ENCODE peak calls at places on chromosome X, in nine cellular contexts. One of them, this sample, is unnamed.

GRCh38 chrX:96619588-96619987 is 65.1 kb upstream of the DIAPH2 start:
- DNase-seq in body of pancreas: no peak
- DNase-seq in H54: no peak
- DNase-seq in transverse colon: no peak
- DNase-seq in uterus: no peak
- DNase-seq in lower leg skin: no peak
- DNase-seq in ovary: no peak
- DNase-seq in right lobe of liver: no peak
- DNase-seq in sigmoid colon: no peak
- DNase-seq in this sample: no peak

GRCh38 chrX:44343412-44343942 is at the start of gene EFHC2:
- DNase-seq in uterus: peak
- DNase-seq in H54: peak
- DNase-seq in ovary: peak
- DNase-seq in sigmoid colon: peak
- DNase-seq in body of pancreas: peak
- DNase-seq in lower leg skin: no peak
- DNase-seq in transverse colon: peak
- DNase-seq in right lobe of liver: no peak
- DNase-seq in this sample: peak

GRCh38 chrX:74286950-74287349 is 17.0 kb upstream of the ZCCHC13 start:
- DNase-seq in body of pancreas: no peak
- DNase-seq in sigmoid colon: no peak
- DNase-seq in transverse colon: no peak
- DNase-seq in ovary: no peak
- DNase-seq in H54: no peak
- DNase-seq in lower leg skin: no peak
- DNase-seq in right lobe of liver: no peak
- DNase-seq in uterus: no peak
- DNase-seq in this sample: no peak

GRCh38 chrX:48910926-48911406 is 480 bp downstream of the SLC35A2 start:
- DNase-seq in lower leg skin: no peak
- DNase-seq in H54: no peak
- DNase-seq in sigmoid colon: no peak
- DNase-seq in transverse colon: no peak
- DNase-seq in body of pancreas: no peak
- DNase-seq in right lobe of liver: no peak
- DNase-seq in ovary: no peak
- DNase-seq in uterus: no peak
- DNase-seq in this sample: no peak

GRCh38 chrX:6226646-6227444 is 1.8 kb downstream of the NLGN4X start:
- DNase-seq in right lobe of liver: no peak
- DNase-seq in lower leg skin: no peak
- DNase-seq in body of pancreas: no peak
- DNase-seq in ovary: peak
- DNase-seq in H54: no peak
- DNase-seq in transverse colon: no peak
- DNase-seq in uterus: no peak
- DNase-seq in sigmoid colon: no peak
- DNase-seq in this sample: no peak

GRCh38 chrX:80335062-80335830 is 85.0 kb upstream of the TENT5D start:
- DNase-seq in body of pancreas: peak
- DNase-seq in right lobe of liver: peak
- DNase-seq in ovary: peak
- DNase-seq in uterus: peak
- DNase-seq in H54: no peak
- DNase-seq in lower leg skin: peak
- DNase-seq in transverse colon: peak
- DNase-seq in sigmoid colon: peak
- DNase-seq in this sample: peak

GRCh38 chrX:136589966-136590365 is 58.0 kb downstream of the VGLL1 start:
- DNase-seq in sigmoid colon: no peak
- DNase-seq in H54: no peak
- DNase-seq in ovary: no peak
- DNase-seq in body of pancreas: no peak
- DNase-seq in lower leg skin: no peak
- DNase-seq in right lobe of liver: no peak
- DNase-seq in uterus: no peak
- DNase-seq in transverse colon: no peak
- DNase-seq in this sample: no peak

GRCh38 chrX:51742586-51742985 is 656 bp upstream of the GSPT2 start:
- DNase-seq in lower leg skin: no peak
- DNase-seq in transverse colon: no peak
- DNase-seq in H54: no peak
- DNase-seq in right lobe of liver: no peak
- DNase-seq in uterus: no peak
- DNase-seq in body of pancreas: no peak
- DNase-seq in ovary: no peak
- DNase-seq in sigmoid colon: no peak
- DNase-seq in this sample: no peak

GRCh38 chrX:22095306-22095705 is 63.2 kb downstream of the PHEX start:
- DNase-seq in ovary: no peak
- DNase-seq in body of pancreas: no peak
- DNase-seq in uterus: peak
- DNase-seq in lower leg skin: peak
- DNase-seq in right lobe of liver: no peak
- DNase-seq in H54: no peak
- DNase-seq in sigmoid colon: peak
- DNase-seq in transverse colon: peak
- DNase-seq in this sample: no peak

DNA sequence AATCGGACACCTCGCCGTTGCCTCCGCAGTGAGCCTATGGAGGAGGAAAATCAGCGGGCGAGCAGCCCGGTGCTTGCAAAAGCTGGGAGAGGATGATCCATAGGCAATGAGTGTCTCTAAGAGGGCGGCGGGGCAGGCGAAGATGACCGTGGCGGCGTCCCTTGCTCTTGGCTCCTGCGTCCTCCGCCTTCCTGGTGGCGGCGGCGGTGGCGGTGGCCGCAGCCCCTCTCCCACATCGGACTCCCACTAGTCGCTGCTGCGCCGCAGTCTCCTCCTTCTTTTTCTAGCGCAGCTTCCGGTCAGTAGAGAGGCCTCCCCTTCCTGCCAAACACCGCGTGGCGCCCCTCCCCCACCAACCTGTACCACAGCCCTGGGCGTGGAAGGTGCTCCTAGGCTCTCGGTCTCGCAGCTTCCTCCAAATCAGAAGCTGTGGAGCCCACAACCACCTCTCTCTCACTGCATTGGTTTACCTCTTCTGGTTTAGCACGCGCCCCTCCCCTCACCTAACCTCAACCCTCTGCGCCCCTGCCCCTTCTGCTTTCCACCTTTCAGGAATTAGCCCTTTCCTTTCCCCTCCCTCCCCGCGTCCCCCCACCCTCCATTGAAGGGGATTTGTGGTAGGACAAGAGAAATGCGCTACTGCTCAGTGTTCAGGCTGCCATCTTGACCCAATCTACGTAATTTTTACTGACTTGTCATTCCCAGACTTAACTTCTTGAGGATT is at the start of gene SPIN3:
- DNase-seq in right lobe of liver: peak
- DNase-seq in sigmoid colon: peak
- DNase-seq in ovary: peak
- DNase-seq in H54: no peak
- DNase-seq in transverse colon: peak
- DNase-seq in body of pancreas: peak
- DNase-seq in uterus: peak
- DNase-seq in lower leg skin: peak
- DNase-seq in this sample: peak
- TF ChIP-seq POLR2A in right lobe of liver: peak
- TF ChIP-seq POLR2A in sigmoid colon: no peak
- TF ChIP-seq POLR2A in ovary: peak
- TF ChIP-seq POLR2A in H54: peak
- TF ChIP-seq POLR2A in transverse colon: peak
- TF ChIP-seq POLR2A in body of pancreas: peak
- TF ChIP-seq POLR2A in uterus: peak
- TF ChIP-seq POLR2A in lower leg skin: no peak
- TF ChIP-seq POLR2A in this sample: no peak

DNA sequence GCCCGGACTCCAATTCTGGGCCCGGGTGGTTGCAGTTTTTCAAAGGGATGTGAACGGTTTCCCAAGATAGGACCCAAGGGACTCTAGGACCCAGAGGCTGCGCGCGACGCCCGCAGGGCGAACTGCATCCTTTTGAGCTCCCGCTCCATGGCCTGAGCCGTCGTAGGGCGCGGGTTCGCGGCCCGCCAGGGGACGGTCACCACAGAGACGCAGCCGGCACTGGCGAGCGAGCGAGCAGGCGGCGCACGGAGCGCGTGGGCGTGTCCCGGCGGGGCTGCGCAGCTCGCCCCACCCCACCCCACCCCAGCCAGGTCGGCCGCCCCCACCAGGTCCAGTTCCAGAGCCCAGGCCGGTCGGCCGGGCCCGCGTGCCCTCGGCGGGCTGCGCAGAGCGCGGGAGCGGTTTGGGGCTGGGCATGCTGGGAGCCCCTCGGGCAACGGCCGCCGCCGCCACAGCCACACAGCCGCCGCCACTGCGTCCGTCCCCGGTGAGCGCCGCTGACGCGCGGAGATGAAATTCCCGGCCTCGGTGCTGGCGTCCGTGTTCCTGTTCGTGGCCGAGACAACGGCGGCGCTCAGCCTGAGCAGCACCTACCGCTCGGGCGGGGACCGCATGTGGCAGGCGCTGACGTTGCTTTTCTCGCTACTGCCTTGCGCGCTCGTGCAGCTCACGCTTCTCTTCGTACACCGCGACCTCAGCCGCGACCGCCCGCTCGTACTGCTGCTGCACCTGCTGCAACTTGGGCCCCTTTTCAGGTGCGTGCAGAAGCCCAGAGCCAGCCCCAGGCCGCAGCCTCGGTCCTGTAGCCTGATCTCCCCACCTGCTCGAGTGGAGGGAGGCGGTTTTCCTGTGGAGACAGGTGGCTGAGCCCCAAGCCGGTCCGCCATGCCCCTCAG is at the start of gene XK:
- DNase-seq in body of pancreas: peak
- DNase-seq in right lobe of liver: peak
- DNase-seq in lower leg skin: no peak
- DNase-seq in ovary: peak
- DNase-seq in sigmoid colon: peak
- DNase-seq in transverse colon: peak
- DNase-seq in H54: peak
- DNase-seq in uterus: peak
- DNase-seq in this sample: peak
- TF ChIP-seq POLR2A in body of pancreas: peak
- TF ChIP-seq POLR2A in right lobe of liver: no peak
- TF ChIP-seq POLR2A in lower leg skin: no peak
- TF ChIP-seq POLR2A in ovary: no peak
- TF ChIP-seq POLR2A in sigmoid colon: no peak
- TF ChIP-seq POLR2A in transverse colon: peak
- TF ChIP-seq POLR2A in H54: no peak
- TF ChIP-seq POLR2A in uterus: no peak
- TF ChIP-seq POLR2A in this sample: no peak

DNA sequence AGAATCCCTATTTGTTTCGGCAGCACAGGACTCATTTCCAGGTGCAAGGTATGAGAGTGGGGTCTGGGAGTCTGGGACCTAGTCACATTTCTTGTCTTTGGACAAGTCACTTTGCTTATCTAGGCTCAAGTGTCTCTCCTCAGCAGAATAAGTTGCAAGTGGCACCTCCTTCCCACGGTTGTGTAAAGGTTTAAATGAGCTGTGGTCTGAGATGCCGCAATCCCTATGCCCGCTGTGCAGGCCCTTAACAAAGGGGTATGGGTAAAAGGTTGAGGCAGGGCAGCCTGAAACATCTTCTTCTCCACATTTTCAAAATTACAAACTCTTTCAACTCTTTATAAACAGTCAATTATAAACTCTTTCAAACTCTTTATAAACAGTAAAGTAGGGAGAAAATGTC is 93.7 kb downstream of the RTL5 start:
- DNase-seq in transverse colon: no peak
- DNase-seq in lower leg skin: no peak
- DNase-seq in body of pancreas: no peak
- DNase-seq in sigmoid colon: peak
- DNase-seq in uterus: no peak
- DNase-seq in right lobe of liver: no peak
- DNase-seq in ovary: no peak
- DNase-seq in H54: no peak
- DNase-seq in this sample: no peak
- TF ChIP-seq POLR2A in transverse colon: no peak
- TF ChIP-seq POLR2A in lower leg skin: no peak
- TF ChIP-seq POLR2A in body of pancreas: no peak
- TF ChIP-seq POLR2A in sigmoid colon: no peak
- TF ChIP-seq POLR2A in uterus: no peak
- TF ChIP-seq POLR2A in right lobe of liver: no peak
- TF ChIP-seq POLR2A in ovary: no peak
- TF ChIP-seq POLR2A in H54: no peak
- TF ChIP-seq POLR2A in this sample: no peak

GRCh38 chrX:46836701-46837542 is at the start of gene RP2:
- DNase-seq in right lobe of liver: peak
- DNase-seq in lower leg skin: peak
- DNase-seq in body of pancreas: peak
- DNase-seq in transverse colon: peak
- DNase-seq in sigmoid colon: peak
- DNase-seq in ovary: peak
- DNase-seq in uterus: peak
- DNase-seq in H54: peak
- DNase-seq in this sample: peak
- TF ChIP-seq POLR2A in right lobe of liver: peak
- TF ChIP-seq POLR2A in lower leg skin: no peak
- TF ChIP-seq POLR2A in body of pancreas: peak
- TF ChIP-seq POLR2A in transverse colon: peak
- TF ChIP-seq POLR2A in sigmoid colon: peak
- TF ChIP-seq POLR2A in ovary: peak
- TF ChIP-seq POLR2A in uterus: peak
- TF ChIP-seq POLR2A in H54: peak
- TF ChIP-seq POLR2A in this sample: peak

GRCh38 chrX:53087378-53087777 is 5.2 kb downstream of the TSPYL2 start:
- DNase-seq in right lobe of liver: no peak
- DNase-seq in sigmoid colon: no peak
- DNase-seq in lower leg skin: no peak
- DNase-seq in H54: no peak
- DNase-seq in body of pancreas: no peak
- DNase-seq in ovary: no peak
- DNase-seq in uterus: no peak
- DNase-seq in transverse colon: no peak
- DNase-seq in this sample: no peak
- TF ChIP-seq POLR2A in right lobe of liver: no peak
- TF ChIP-seq POLR2A in sigmoid colon: no peak
- TF ChIP-seq POLR2A in lower leg skin: no peak
- TF ChIP-seq POLR2A in H54: no peak
- TF ChIP-seq POLR2A in body of pancreas: no peak
- TF ChIP-seq POLR2A in ovary: no peak
- TF ChIP-seq POLR2A in uterus: no peak
- TF ChIP-seq POLR2A in transverse colon: no peak
- TF ChIP-seq POLR2A in this sample: no peak

GRCh38 chrX:68685722-68686683 is 38.5 kb downstream of the STARD8 start:
- DNase-seq in right lobe of liver: no peak
- DNase-seq in lower leg skin: no peak
- DNase-seq in body of pancreas: no peak
- DNase-seq in sigmoid colon: peak
- DNase-seq in uterus: peak
- DNase-seq in H54: no peak
- DNase-seq in ovary: peak
- DNase-seq in transverse colon: peak
- DNase-seq in this sample: no peak
- TF ChIP-seq POLR2A in right lobe of liver: no peak
- TF ChIP-seq POLR2A in lower leg skin: no peak
- TF ChIP-seq POLR2A in body of pancreas: no peak
- TF ChIP-seq POLR2A in sigmoid colon: no peak
- TF ChIP-seq POLR2A in uterus: no peak
- TF ChIP-seq POLR2A in H54: no peak
- TF ChIP-seq POLR2A in ovary: peak
- TF ChIP-seq POLR2A in transverse colon: no peak
- TF ChIP-seq POLR2A in this sample: no peak

This sample was measured in stomach.